ENCODE peak calls at places on chromosome 1, in nine cellular contexts. One of them, this sample, is unnamed.

GRCh38 chr1:45205000-45205909 is 1.1 kb downstream of the ZSWIM5 start:
- DNase-seq in dorsolateral prefrontal cortex: peak; percentile 22
- DNase-seq in CD4-positive, alpha-beta memory T cell: no peak
- DNase-seq in hepatocyte: peak; percentile 72
- DNase-seq in lower lobe of right lung: peak; percentile 54
- DNase-seq in fibroblast of mammary gland: no peak
- DNase-seq in endodermal cell: peak; percentile 86
- DNase-seq in A549: peak; percentile 11
- DNase-seq in mammary epithelial cell: no peak
- DNase-seq in this sample: peak; percentile 9

GRCh38 chr1:243917177-243917862 is 67.3 kb upstream of the AKT3 start:
- DNase-seq in dorsolateral prefrontal cortex: peak; percentile 28
- DNase-seq in CD4-positive, alpha-beta memory T cell: no peak
- DNase-seq in hepatocyte: peak; percentile 50
- DNase-seq in lower lobe of right lung: peak; percentile 52
- DNase-seq in fibroblast of mammary gland: peak; percentile 86
- DNase-seq in endodermal cell: peak; percentile 86
- DNase-seq in A549: peak; percentile 64
- DNase-seq in mammary epithelial cell: peak; percentile 50
- DNase-seq in this sample: peak; percentile 76

GRCh38 chr1:99886841-99887240 is 36.7 kb downstream of the AGL start:
- DNase-seq in dorsolateral prefrontal cortex: no peak
- DNase-seq in CD4-positive, alpha-beta memory T cell: no peak
- DNase-seq in hepatocyte: no peak
- DNase-seq in lower lobe of right lung: no peak
- DNase-seq in fibroblast of mammary gland: peak; percentile 25
- DNase-seq in endodermal cell: no peak
- DNase-seq in A549: no peak
- DNase-seq in mammary epithelial cell: peak; percentile 33
- DNase-seq in this sample: no peak

GRCh38 chr1:94926915-94927404 is at the start of gene CNN3:
- DNase-seq in dorsolateral prefrontal cortex: peak; percentile 87
- DNase-seq in CD4-positive, alpha-beta memory T cell: peak; percentile 61
- DNase-seq in hepatocyte: peak; percentile 97
- DNase-seq in lower lobe of right lung: peak; percentile 94
- DNase-seq in fibroblast of mammary gland: peak; percentile 86
- DNase-seq in endodermal cell: peak; percentile 97
- DNase-seq in A549: peak; percentile 87
- DNase-seq in mammary epithelial cell: peak; percentile 92
- DNase-seq in this sample: peak; percentile 93

GRCh38 chr1:7135463-7135862 is 350.2 kb downstream of the CAMTA1 start:
- DNase-seq in dorsolateral prefrontal cortex: no peak
- DNase-seq in CD4-positive, alpha-beta memory T cell: no peak
- DNase-seq in hepatocyte: no peak
- DNase-seq in lower lobe of right lung: no peak
- DNase-seq in fibroblast of mammary gland: no peak
- DNase-seq in endodermal cell: no peak
- DNase-seq in A549: no peak
- DNase-seq in mammary epithelial cell: no peak
- DNase-seq in this sample: no peak

GRCh38 chr1:233442392-233442791 is 114.9 kb downstream of the MAP3K21 start:
- DNase-seq in dorsolateral prefrontal cortex: no peak
- DNase-seq in CD4-positive, alpha-beta memory T cell: no peak
- DNase-seq in hepatocyte: no peak
- DNase-seq in lower lobe of right lung: no peak
- DNase-seq in fibroblast of mammary gland: peak; percentile 3
- DNase-seq in endodermal cell: no peak
- DNase-seq in A549: no peak
- DNase-seq in mammary epithelial cell: no peak
- DNase-seq in this sample: no peak

GRCh38 chr1:9717193-9718005 is 65.9 kb downstream of the PIK3CD start:
- DNase-seq in dorsolateral prefrontal cortex: no peak
- DNase-seq in CD4-positive, alpha-beta memory T cell: peak; percentile 95
- DNase-seq in hepatocyte: no peak
- DNase-seq in lower lobe of right lung: peak; percentile 85
- DNase-seq in fibroblast of mammary gland: no peak
- DNase-seq in endodermal cell: peak; percentile 87
- DNase-seq in A549: no peak
- DNase-seq in mammary epithelial cell: no peak
- DNase-seq in this sample: no peak

GRCh38 chr1:65804584-65804983 is 11.9 kb downstream of the PDE4B start:
- DNase-seq in dorsolateral prefrontal cortex: no peak
- DNase-seq in CD4-positive, alpha-beta memory T cell: no peak
- DNase-seq in hepatocyte: no peak
- DNase-seq in lower lobe of right lung: no peak
- DNase-seq in fibroblast of mammary gland: no peak
- DNase-seq in endodermal cell: no peak
- DNase-seq in A549: no peak
- DNase-seq in mammary epithelial cell: no peak
- DNase-seq in this sample: no peak

GRCh38 chr1:110605901-110606783 is at the start of gene KCNA2:
- DNase-seq in dorsolateral prefrontal cortex: peak; percentile 52
- DNase-seq in CD4-positive, alpha-beta memory T cell: no peak
- DNase-seq in hepatocyte: peak; percentile 55
- DNase-seq in lower lobe of right lung: no peak
- DNase-seq in fibroblast of mammary gland: no peak
- DNase-seq in endodermal cell: peak; percentile 87
- DNase-seq in A549: no peak
- DNase-seq in mammary epithelial cell: no peak
- DNase-seq in this sample: no peak

GRCh38 chr1:75554870-75555269 is 56.0 kb downstream of the SLC44A5 start:
- DNase-seq in dorsolateral prefrontal cortex: no peak
- DNase-seq in CD4-positive, alpha-beta memory T cell: no peak
- DNase-seq in hepatocyte: no peak
- DNase-seq in lower lobe of right lung: no peak
- DNase-seq in fibroblast of mammary gland: no peak
- DNase-seq in endodermal cell: no peak
- DNase-seq in A549: no peak
- DNase-seq in mammary epithelial cell: no peak
- DNase-seq in this sample: no peak

DNA sequence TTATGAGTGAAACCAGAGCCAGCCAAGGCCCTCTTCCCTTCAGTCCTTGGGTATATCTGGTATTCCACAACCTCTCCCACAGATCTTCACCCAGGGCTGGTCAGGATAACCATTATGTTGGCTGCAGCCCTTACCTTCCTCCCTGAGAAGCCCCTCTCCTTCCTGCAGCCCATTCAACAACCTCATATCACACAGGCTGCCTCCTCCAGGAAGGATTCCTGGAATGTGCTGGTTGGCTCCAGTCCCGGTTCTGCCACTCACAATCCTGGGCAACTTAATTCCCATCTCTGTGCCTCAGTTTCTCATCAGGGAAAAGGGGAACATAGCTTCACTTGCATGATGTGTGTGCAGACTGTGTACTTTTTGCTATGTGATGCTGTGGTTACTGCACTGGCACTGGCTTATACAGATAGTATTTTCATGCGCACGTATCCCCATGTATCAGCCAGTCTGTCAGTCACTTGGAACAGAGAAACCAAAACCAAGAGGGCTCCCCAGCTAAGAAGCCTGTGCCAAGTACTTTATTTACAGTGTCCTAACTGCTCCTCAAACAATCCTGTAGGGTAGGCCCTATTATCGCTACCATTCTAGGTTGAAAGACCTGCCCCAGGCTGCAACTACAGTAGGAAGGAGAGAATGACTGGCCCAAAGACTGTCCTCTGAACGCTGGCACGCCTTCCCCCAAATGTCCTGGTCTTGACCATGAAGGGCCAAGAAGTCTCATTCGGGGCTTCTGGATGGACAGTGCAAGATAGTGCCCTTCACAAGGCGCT is 39.9 kb upstream of the PPP1R15B start:
- DNase-seq in dorsolateral prefrontal cortex: no peak
- DNase-seq in CD4-positive, alpha-beta memory T cell: no peak
- DNase-seq in hepatocyte: no peak
- DNase-seq in lower lobe of right lung: no peak
- DNase-seq in fibroblast of mammary gland: no peak
- DNase-seq in endodermal cell: no peak
- DNase-seq in A549: no peak
- DNase-seq in mammary epithelial cell: no peak
- DNase-seq in this sample: no peak
- H3K4me3 ChIP-seq in dorsolateral prefrontal cortex: no peak overlapping the region
- H3K4me3 ChIP-seq in CD4-positive, alpha-beta memory T cell: no peak overlapping the region
- H3K4me3 ChIP-seq in hepatocyte: no peak overlapping the region
- H3K4me3 ChIP-seq in lower lobe of right lung: no peak overlapping the region
- H3K4me3 ChIP-seq in fibroblast of mammary gland: no peak overlapping the region
- H3K4me3 ChIP-seq in endodermal cell: no peak overlapping the region
- H3K4me3 ChIP-seq in A549: no peak overlapping the region
- H3K4me3 ChIP-seq in mammary epithelial cell: no peak overlapping the region
- H3K4me3 ChIP-seq in this sample: no peak overlapping the region

GRCh38 chr1:145978860-145979745 is 14.6 kb downstream of the POLR3GL start:
- DNase-seq in dorsolateral prefrontal cortex: peak; percentile 70
- DNase-seq in CD4-positive, alpha-beta memory T cell: peak; percentile 94
- DNase-seq in hepatocyte: peak; percentile 95
- DNase-seq in lower lobe of right lung: peak; percentile 93
- DNase-seq in fibroblast of mammary gland: peak; percentile 100
- DNase-seq in endodermal cell: peak; percentile 93
- DNase-seq in A549: peak; percentile 82
- DNase-seq in mammary epithelial cell: peak; percentile 99
- DNase-seq in this sample: peak; percentile 100

GRCh38 chr1:145978477-145978859 is 14.0 kb downstream of the POLR3GL start:
- DNase-seq in dorsolateral prefrontal cortex: no peak
- DNase-seq in CD4-positive, alpha-beta memory T cell: no peak
- DNase-seq in hepatocyte: no peak
- DNase-seq in lower lobe of right lung: no peak
- DNase-seq in fibroblast of mammary gland: no peak
- DNase-seq in endodermal cell: no peak
- DNase-seq in A549: no peak
- DNase-seq in mammary epithelial cell: no peak
- DNase-seq in this sample: no peak

GRCh38 chr1:145977486-145978476 is 13.3 kb downstream of the POLR3GL start:
- DNase-seq in dorsolateral prefrontal cortex: peak; percentile 36
- DNase-seq in CD4-positive, alpha-beta memory T cell: peak; percentile 83
- DNase-seq in hepatocyte: peak; percentile 91
- DNase-seq in lower lobe of right lung: peak; percentile 70
- DNase-seq in fibroblast of mammary gland: peak; percentile 84
- DNase-seq in endodermal cell: peak; percentile 84
- DNase-seq in A549: peak; percentile 80
- DNase-seq in mammary epithelial cell: peak; percentile 73
- DNase-seq in this sample: peak; percentile 85

GRCh38 chr1:145981299-145981600 is 15.1 kb downstream of the TXNIP start:
- DNase-seq in dorsolateral prefrontal cortex: no peak
- DNase-seq in CD4-positive, alpha-beta memory T cell: no peak
- DNase-seq in hepatocyte: no peak
- DNase-seq in lower lobe of right lung: no peak
- DNase-seq in fibroblast of mammary gland: no peak
- DNase-seq in endodermal cell: no peak
- DNase-seq in A549: no peak
- DNase-seq in mammary epithelial cell: no peak
- DNase-seq in this sample: no peak

DNA sequence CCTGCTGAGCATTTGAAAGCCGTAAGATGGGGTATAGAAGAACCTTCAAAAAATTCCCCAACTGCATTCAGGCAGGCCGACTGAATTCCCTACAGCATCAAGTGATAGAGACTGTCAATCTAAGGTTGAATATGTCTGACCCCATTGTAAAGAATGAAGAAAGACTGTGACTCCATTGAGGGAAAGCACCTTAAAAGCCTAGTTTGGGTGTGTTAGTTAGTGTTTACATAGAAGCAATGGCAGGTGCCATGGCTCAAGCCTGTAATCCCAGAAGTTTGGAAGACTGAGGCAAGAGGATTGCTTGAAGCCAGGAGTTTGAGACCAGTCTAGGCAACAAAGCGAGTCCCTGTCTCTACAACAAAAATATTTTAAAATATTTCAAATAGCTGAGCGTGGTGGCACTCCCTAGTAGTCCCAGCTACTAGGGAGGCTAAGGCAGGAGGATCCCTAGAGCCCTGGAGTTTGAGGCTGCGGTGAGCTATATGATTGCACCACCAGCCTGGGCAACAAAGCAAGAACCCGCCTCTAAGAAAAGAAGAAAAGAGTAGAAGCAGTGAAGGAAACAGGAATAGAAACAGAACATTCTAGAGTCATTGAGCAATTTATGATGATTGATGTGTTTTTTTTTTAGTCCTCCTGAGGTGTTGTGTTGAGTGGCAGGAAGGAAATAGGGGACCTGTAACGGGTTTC is 15.4 kb downstream of the POLR3GL start:
- DNase-seq in dorsolateral prefrontal cortex: no peak
- DNase-seq in CD4-positive, alpha-beta memory T cell: peak; percentile 65
- DNase-seq in hepatocyte: no peak
- DNase-seq in lower lobe of right lung: no peak
- DNase-seq in fibroblast of mammary gland: no peak
- DNase-seq in endodermal cell: peak; percentile 46
- DNase-seq in A549: no peak
- DNase-seq in mammary epithelial cell: no peak
- DNase-seq in this sample: peak; percentile 17
- H3K4me3 ChIP-seq in dorsolateral prefrontal cortex: peak overlapping the region; percentile 40
- H3K4me3 ChIP-seq in CD4-positive, alpha-beta memory T cell: peak overlapping the region; percentile 62
- H3K4me3 ChIP-seq in hepatocyte: no peak overlapping the region
- H3K4me3 ChIP-seq in lower lobe of right lung: peak overlapping the region; percentile 44
- H3K4me3 ChIP-seq in fibroblast of mammary gland: no peak overlapping the region
- H3K4me3 ChIP-seq in endodermal cell: no peak overlapping the region
- H3K4me3 ChIP-seq in A549: no peak overlapping the region
- H3K4me3 ChIP-seq in mammary epithelial cell: no peak overlapping the region
- H3K4me3 ChIP-seq in this sample: no peak overlapping the region

DNA sequence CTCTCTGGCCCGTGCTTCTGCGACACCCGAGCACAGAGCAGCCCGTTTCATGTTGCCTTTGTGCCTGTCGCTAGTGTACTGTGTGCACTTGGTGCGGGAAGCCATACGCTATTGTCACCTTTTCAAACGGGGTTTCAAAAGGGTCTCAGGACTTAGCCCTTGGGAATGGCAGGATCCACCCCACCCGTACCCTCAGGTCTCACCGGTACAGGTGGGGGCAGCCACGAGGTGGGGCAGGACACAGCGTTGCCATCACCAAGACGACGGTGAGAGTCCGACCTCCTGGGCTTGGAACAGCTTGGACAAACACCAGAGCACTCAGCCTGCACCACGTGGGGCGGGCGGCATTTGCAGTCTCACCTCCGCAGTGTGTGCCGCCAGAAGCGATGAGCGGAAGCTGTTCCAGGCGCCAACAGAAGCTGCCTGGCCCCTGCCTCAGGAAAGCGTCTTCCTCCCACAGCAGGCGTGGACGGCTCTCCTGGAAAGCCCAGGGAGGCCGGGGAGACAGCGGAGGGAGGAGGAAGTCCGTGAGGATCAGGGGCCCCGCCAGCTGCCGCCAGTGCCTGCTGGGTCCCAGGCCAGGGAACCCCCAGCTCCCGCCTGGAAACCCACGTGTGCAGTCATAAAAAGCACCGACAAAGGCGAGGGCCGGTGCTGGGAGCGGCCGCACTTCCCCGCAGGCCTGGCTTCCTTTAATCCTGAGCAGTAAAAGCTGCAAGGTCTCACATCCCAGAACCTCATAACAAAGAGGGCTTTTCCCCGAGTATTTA is 131.3 kb upstream of the ARHGEF16 start:
- DNase-seq in dorsolateral prefrontal cortex: no peak
- DNase-seq in CD4-positive, alpha-beta memory T cell: no peak
- DNase-seq in hepatocyte: peak; percentile 85
- DNase-seq in lower lobe of right lung: peak; percentile 84
- DNase-seq in fibroblast of mammary gland: no peak
- DNase-seq in endodermal cell: no peak
- DNase-seq in A549: no peak
- DNase-seq in mammary epithelial cell: no peak
- DNase-seq in this sample: no peak
- H3K4me3 ChIP-seq in dorsolateral prefrontal cortex: no peak overlapping the region
- H3K4me3 ChIP-seq in CD4-positive, alpha-beta memory T cell: no peak overlapping the region
- H3K4me3 ChIP-seq in hepatocyte: no peak overlapping the region
- H3K4me3 ChIP-seq in lower lobe of right lung: no peak overlapping the region
- H3K4me3 ChIP-seq in fibroblast of mammary gland: no peak overlapping the region
- H3K4me3 ChIP-seq in endodermal cell: no peak overlapping the region
- H3K4me3 ChIP-seq in A549: no peak overlapping the region
- H3K4me3 ChIP-seq in mammary epithelial cell: no peak overlapping the region
- H3K4me3 ChIP-seq in this sample: no peak overlapping the region

GRCh38 chr1:19563336-19564097 is 78.2 kb upstream of the CAPZB start:
- DNase-seq in dorsolateral prefrontal cortex: peak; percentile 21
- DNase-seq in CD4-positive, alpha-beta memory T cell: no peak
- DNase-seq in hepatocyte: peak; percentile 15
- DNase-seq in lower lobe of right lung: peak; percentile 49
- DNase-seq in fibroblast of mammary gland: peak; percentile 73
- DNase-seq in endodermal cell: no peak
- DNase-seq in A549: no peak
- DNase-seq in mammary epithelial cell: peak; percentile 29
- DNase-seq in this sample: peak; percentile 58
- H3K4me3 ChIP-seq in dorsolateral prefrontal cortex: peak overlapping the region; percentile 49
- H3K4me3 ChIP-seq in CD4-positive, alpha-beta memory T cell: no peak overlapping the region
- H3K4me3 ChIP-seq in hepatocyte: no peak overlapping the region
- H3K4me3 ChIP-seq in lower lobe of right lung: no peak overlapping the region
- H3K4me3 ChIP-seq in fibroblast of mammary gland: peak overlapping the region; percentile 16
- H3K4me3 ChIP-seq in endodermal cell: no peak overlapping the region
- H3K4me3 ChIP-seq in A549: no peak overlapping the region
- H3K4me3 ChIP-seq in mammary epithelial cell: no peak overlapping the region
- H3K4me3 ChIP-seq in this sample: peak overlapping the region; percentile 47

This sample was measured in AG10803.